ENCODE peak calls at places on chromosome 1, in nine cellular contexts. Z is GM04504; X is NCI-H146; U is stimulated activated naive CD4-positive, alpha-beta T cell treated with Interleukin-2 at 50 U/mL for 16 hours; E is activated CD8-positive, alpha-beta memory T cell treated with anti-CD3 and anti-CD28 coated beads, Interleukin-2, amount 50 U/mL, for 48 hours; I is stimulated activated CD8-positive, alpha-beta memory T cell treated with anti-CD3 and anti-CD28 coated beads, Interleukin-4, amount 100 ng/mL, for 48 hours; C is caudate nucleus; K is SHP77; B is activated T-cell treated with anti-CD3 and anti-CD28 coated beads for 1 hour. M is an unnamed sample.
A peak's percentile ranks its signal among the peaks of the same experiment; 100 is the strongest.

GRCh38 chr1:174018565-174018964 is 3.6 kb downstream of the RC3H1 start:
- DNase-seq in Z (no peak), X (no peak), U (no peak), E (no peak), I (no peak), C (no peak), K (no peak), B (no peak), M (no peak)

GRCh38 chr1:176568185-176568584 is 105.2 kb downstream of the PAPPA2 start:
- DNase-seq in Z (no peak), X (no peak), U (no peak), E (no peak), I (no peak), C (no peak), K (no peak), B (no peak), M (no peak)

GRCh38 chr1:63108226-63108625 is 214.1 kb upstream of the FOXD3 start:
- DNase-seq in Z (no peak), X (no peak), U (no peak), E (no peak), I (no peak), C (no peak), K (no peak), B (no peak), M (no peak)

GRCh38 chr1:94884101-94884875 is 42.6 kb downstream of the CNN3 start:
- DNase-seq in Z (peak; percentile 48), X (peak; percentile 76), U (no peak), E (no peak), I (no peak), C (no peak), K (no peak), B (no peak), M (no peak)

GRCh38 chr1:155186266-155186954 is 12.8 kb downstream of the TRIM46 start:
- DNase-seq in Z (no peak), X (no peak), U (no peak), E (no peak), I (no peak), C (no peak), K (no peak), B (no peak), M (no peak)

GRCh38 chr1:105260018-105260417 is 1510.3 kb downstream of the AMY1C start:
- DNase-seq in Z (no peak), X (peak; percentile 57), U (no peak), E (no peak), I (no peak), C (no peak), K (no peak), B (no peak), M (no peak)

GRCh38 chr1:119870917-119871486 is 25.3 kb downstream of the ADAM30 start:
- DNase-seq in Z (peak; percentile 58), X (peak; percentile 43), U (peak; percentile 13), E (peak; percentile 93), I (peak; percentile 93), C (peak; percentile 28), K (peak; percentile 52), B (peak; percentile 51), M (peak; percentile 73)

GRCh38 chr1:202812176-202813026 is 1.6 kb downstream of the PCAT6 start:
- DNase-seq in Z (no peak), X (no peak), U (no peak), E (peak; percentile 50), I (no peak), C (no peak), K (no peak), B (no peak), M (no peak)

GRCh38 chr1:150257624-150258274 is at the start of gene CA14:
- DNase-seq in Z (no peak), X (no peak), U (no peak), E (no peak), I (no peak), C (peak; percentile 7), K (peak; percentile 70), B (no peak), M (no peak)

GRCh38 chr1:41620365-41621169 is 136.1 kb upstream of the EDN2 start:
- DNase-seq in Z (no peak), X (no peak), U (no peak), E (peak; percentile 38), I (no peak), C (no peak), K (no peak), B (no peak), M (no peak)

GRCh38 chr1:154767315-154768240 is 102.5 kb downstream of the KCNN3 start:
- DNase-seq in Z (no peak), X (no peak), U (no peak), E (no peak), I (no peak), C (peak; percentile 34), K (peak; percentile 62), B (no peak), M (no peak)

GRCh38 chr1:200896571-200897187 is 2.0 kb downstream of the INAVA start:
- DNase-seq in Z (no peak), X (peak; percentile 34), U (no peak), E (no peak), I (no peak), C (no peak), K (no peak), B (no peak), M (no peak)

GRCh38 chr1:87146986-87147385 is 181.7 kb upstream of the LMO4 start:
- DNase-seq in Z (no peak), X (no peak), U (no peak), E (no peak), I (no peak), C (no peak), K (no peak), B (no peak), M (no peak)

GRCh38 chr1:197905699-197906351 is 3.4 kb downstream of the C1orf53 start:
- DNase-seq in Z (no peak), X (no peak), U (no peak), E (no peak), I (no peak), C (no peak), K (no peak), B (no peak), M (no peak)

GRCh38 chr1:181324797-181325616 is 158.3 kb upstream of the CACNA1E start:
- DNase-seq in Z (no peak), X (no peak), U (peak; percentile 14), E (peak; percentile 68), I (peak; percentile 67), C (no peak), K (no peak), B (peak; percentile 21), M (no peak)

GRCh38 chr1:207801819-207802218 is 50.0 kb downstream of the CD46 start:
- DNase-seq in Z (no peak), X (no peak), U (no peak), E (no peak), I (no peak), C (no peak), K (no peak), B (no peak), M (no peak)

GRCh38 chr1:33822396-33822795 is 41.5 kb upstream of the HMGB4 start:
- DNase-seq in Z (no peak), X (no peak), U (no peak), E (no peak), I (no peak), C (no peak), K (no peak), B (no peak), M (no peak)

GRCh38 chr1:2856821-2857290 is 55.4 kb upstream of the TTC34 start:
- DNase-seq in Z (no peak), X (no peak), U (no peak), E (no peak), I (no peak), C (no peak), K (no peak), B (no peak), M (no peak)

M was measured in NCI-H774.